ENCODE peak calls at places on chromosomes 3 and 15, in six cellular contexts. V, W, X, G, D and C are unnamed samples. For H3K27me3, the result is how much of the 10 kb centered on the place peaks cover.

GRCh38 chr15:77144492-77145070 is 73.7 kb upstream of the TSPAN3 start:
- DNase-seq in V (no peak), W (no peak), X (no peak), G (no peak), D (no peak), C (no peak)

GRCh38 chr3:111809196-111809595 is 49.9 kb upstream of the PHLDB2 start:
- DNase-seq in V (no peak), W (no peak), X (no peak), G (no peak), D (no peak), C (no peak)

GRCh38 chr15:28086175-28086703 is 12.9 kb downstream of the OCA2 start:
- DNase-seq in V (no peak), W (peak), X (no peak), G (no peak), D (peak), C (peak)

GRCh38 chr15:92117301-92117731 is 263.8 kb downstream of the SLCO3A1 start:
- DNase-seq in V (no peak), W (no peak), X (no peak), G (no peak), D (no peak), C (no peak)

GRCh38 chr3:66211779-66212178 is 9.0 kb upstream of the SLC25A26 start:
- DNase-seq in V (no peak), W (no peak), X (no peak), G (no peak), D (no peak), C (no peak)

GRCh38 chr15:65919353-65919752 is 50.1 kb downstream of the RAB11A start:
- DNase-seq in V (no peak), W (no peak), X (no peak), G (no peak), D (no peak), C (no peak)

GRCh38 chr3:33971055-33971454 is 172.6 kb downstream of the PDCD6IP start:
- DNase-seq in V (no peak), W (no peak), X (no peak), G (no peak), D (no peak), C (no peak)

GRCh38 chr3:119778811-119779210 is 3.1 kb upstream of the NR1I2 start:
- DNase-seq in V (no peak), W (no peak), X (no peak), G (no peak), D (no peak), C (no peak)

GRCh38 chr3:10509325-10509724 is 3.9 kb upstream of the ATP2B2 start:
- DNase-seq in V (no peak), W (no peak), X (no peak), G (no peak), D (no peak), C (no peak)

GRCh38 chr3:110667216-110667615 is 404.4 kb upstream of the NECTIN3 start:
- DNase-seq in V (no peak), W (no peak), X (no peak), G (no peak), D (no peak), C (no peak)

GRCh38 chr3:21390136-21390535 is 360.9 kb downstream of the ZNF385D start:
- DNase-seq in V (no peak), W (no peak), X (no peak), G (no peak), D (no peak), C (no peak)

GRCh38 chr15:29458361-29458760 is 188.7 kb upstream of the NSMCE3 start:
- DNase-seq in V (no peak), W (no peak), X (no peak), G (no peak), D (no peak), C (no peak)

GRCh38 chr15:29456255-29456654 is 186.6 kb upstream of the NSMCE3 start:
- DNase-seq in V (no peak), W (no peak), X (no peak), G (peak), D (no peak), C (no peak)

GRCh38 chr15:29457729-29458128 is 188.1 kb upstream of the NSMCE3 start:
- DNase-seq in V (no peak), W (no peak), X (no peak), G (peak), D (no peak), C (no peak)

GRCh38 chr15:29455530-29455929 is 185.9 kb upstream of the NSMCE3 start:
- DNase-seq in V (no peak), W (no peak), X (no peak), G (no peak), D (no peak), C (no peak)

GRCh38 chr15:29456964-29457363 is 187.3 kb upstream of the NSMCE3 start:
- DNase-seq in V (no peak), W (no peak), X (no peak), G (no peak), D (no peak), C (no peak)
- H3K27me3 ChIP-seq in V (under half), W (under half), X (under half), G (under half), D (under half), C (under half)

DNA sequence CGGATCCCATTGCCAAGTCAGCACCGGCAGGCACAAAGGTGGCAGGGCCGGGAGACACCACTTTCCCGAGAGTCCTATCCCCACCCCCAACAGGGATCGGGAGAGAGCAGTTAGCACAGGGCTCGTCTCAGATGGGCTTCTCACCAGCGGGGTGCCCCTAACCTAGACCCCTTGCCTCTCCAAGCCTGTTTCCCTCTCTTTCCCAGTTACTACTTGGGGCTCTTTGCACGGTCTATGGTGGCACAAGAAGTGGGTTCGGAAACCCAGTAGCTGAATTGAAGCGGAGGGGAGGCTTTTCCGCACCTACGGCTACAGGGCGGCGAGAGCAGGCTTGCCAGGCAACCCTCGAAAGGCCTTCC is 383 bp upstream of the EFCC1 start:
- DNase-seq in V (no peak), W (no peak), X (no peak), G (no peak), D (no peak), C (no peak)
- H3K27me3 ChIP-seq in V (under half), W (under half), X (half or more), G (under half), D (under half), C (under half)

GRCh38 chr3:193342551-193342950 is 36.0 kb downstream of the ATP13A5 start:
- DNase-seq in V (no peak), W (no peak), X (no peak), G (peak), D (no peak), C (no peak)
- H3K27me3 ChIP-seq in V (under half), W (under half), X (under half), G (under half), D (under half), C (under half)

DNA sequence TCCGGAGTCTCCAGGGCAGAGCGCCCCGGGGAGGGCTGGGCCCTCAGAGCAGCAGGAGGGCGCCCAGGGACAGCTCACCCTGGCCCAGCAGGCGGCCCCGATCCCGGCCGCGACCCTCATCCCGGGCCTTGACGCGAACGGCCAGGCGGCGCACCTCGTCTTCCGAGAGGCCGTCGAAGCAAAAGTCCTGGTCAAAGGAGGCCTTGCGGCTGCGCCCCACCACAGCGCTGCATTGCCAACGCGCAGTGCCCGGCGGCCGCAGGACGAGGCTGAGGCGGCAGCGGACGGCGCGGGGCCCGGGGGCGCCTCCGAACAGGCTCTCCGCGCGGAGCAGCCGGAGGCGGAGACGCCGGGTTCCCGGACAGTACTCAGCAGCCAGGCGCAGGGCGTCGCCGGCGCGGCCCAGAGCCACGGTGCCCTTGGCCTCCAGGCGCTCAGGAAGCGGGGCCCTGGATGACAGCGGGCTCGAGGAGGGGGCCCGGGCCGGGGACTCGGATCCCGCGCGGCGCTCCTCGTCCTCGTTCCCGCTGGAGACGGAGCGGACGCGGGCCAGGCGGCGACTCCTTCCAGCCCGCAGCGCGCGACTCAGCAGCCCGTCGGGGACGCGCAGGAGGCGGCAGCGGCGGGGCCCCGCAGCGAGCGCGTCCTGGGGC is 1.1 kb downstream of the C2CD4B start:
- DNase-seq in V (peak), W (no peak), X (no peak), G (no peak), D (no peak), C (no peak)
- H3K27me3 ChIP-seq in V (under half), W (under half), X (half or more), G (half or more), D (under half), C (under half)

GRCh38 chr15:88257311-88257901 is 867 bp upstream of the NTRK3 start:
- DNase-seq in V (peak), W (no peak), X (no peak), G (peak), D (no peak), C (no peak)
- H3K27me3 ChIP-seq in V (under half), W (under half), X (half or more), G (under half), D (under half), C (under half)

GRCh38 chr15:70187331-70187730 is 89.6 kb upstream of the TLE3 start:
- DNase-seq in V (no peak), W (no peak), X (no peak), G (no peak), D (no peak), C (no peak)

GRCh38 chr15:70182858-70183695 is 85.4 kb upstream of the TLE3 start:
- DNase-seq in V (no peak), W (no peak), X (no peak), G (no peak), D (no peak), C (no peak)

GRCh38 chr15:70185251-70185711 is 87.6 kb upstream of the TLE3 start:
- DNase-seq in V (no peak), W (no peak), X (no peak), G (no peak), D (no peak), C (no peak)

GRCh38 chr15:70188286-70188685 is 90.6 kb upstream of the TLE3 start:
- DNase-seq in V (no peak), W (no peak), X (no peak), G (no peak), D (no peak), C (no peak)

DNA sequence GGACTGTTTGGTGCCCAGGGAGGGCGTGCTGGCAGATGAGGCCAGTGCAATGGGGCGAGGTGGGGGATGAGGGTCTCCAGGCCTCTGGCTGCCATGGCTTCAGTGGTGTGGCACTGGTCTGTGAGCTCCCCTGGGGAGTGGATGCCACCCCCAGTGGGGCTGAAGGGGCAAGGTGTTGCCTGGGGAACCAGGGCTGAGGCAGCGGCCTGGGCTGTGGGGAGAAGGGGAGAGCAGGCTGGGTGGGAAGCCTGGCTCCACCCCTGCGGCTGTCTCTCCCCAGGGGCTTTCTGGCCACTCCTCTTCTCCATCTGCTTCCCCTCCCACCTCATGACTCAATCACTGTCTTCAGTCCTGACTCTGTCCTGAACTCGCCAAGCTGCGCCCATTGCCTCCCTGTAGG is 88.4 kb upstream of the TLE3 start:
- DNase-seq in V (peak), W (no peak), X (no peak), G (no peak), D (no peak), C (no peak)
- H3K27me3 ChIP-seq in V (under half), W (under half), X (under half), G (under half), D (half or more), C (under half)

GRCh38 chr3:181709537-181710279 is 2.0 kb upstream of the SOX2 start:
- DNase-seq in V (no peak), W (peak), X (no peak), G (peak), D (peak), C (peak)
- H3K27me3 ChIP-seq in V (under half), W (half or more), X (under half), G (half or more), D (under half), C (under half)

DNA sequence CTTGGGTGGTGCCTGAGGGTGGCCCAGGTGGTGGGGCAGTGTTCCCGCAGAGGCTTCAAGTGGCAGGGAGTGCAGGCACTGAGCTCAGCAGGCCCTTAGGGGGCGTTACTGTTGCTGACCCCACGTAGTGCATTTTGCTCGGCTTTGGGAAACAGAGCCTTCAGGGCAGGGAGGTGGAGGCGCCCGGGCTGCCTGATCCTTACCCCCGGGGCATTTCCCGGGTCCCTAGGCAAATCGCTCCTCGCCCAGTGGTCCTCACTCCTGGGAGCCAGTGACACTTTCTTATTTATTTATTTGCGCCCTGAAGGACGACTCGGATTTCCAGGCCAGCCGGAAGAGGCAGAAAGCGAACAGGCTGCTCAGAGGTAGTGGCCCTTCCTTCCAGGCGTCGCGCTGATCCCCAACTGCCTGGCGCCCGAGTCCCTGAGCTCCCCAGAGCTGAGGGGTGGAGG is 10.1 kb upstream of the FOXB1 start:
- DNase-seq in V (peak), W (no peak), X (no peak), G (no peak), D (no peak), C (no peak)
- H3K27me3 ChIP-seq in V (under half), W (half or more), X (half or more), G (half or more), D (half or more), C (under half)

GRCh38 chr3:138963161-138963560 is 16.1 kb downstream of the FOXL2NB start:
- DNase-seq in V (no peak), W (no peak), X (no peak), G (no peak), D (no peak), C (no peak)

GRCh38 chr3:138964264-138964663 is 17.2 kb downstream of the FOXL2NB start:
- DNase-seq in V (no peak), W (no peak), X (no peak), G (no peak), D (no peak), C (no peak)

GRCh38 chr3:138964923-138965322 is 17.9 kb downstream of the FOXL2NB start:
- DNase-seq in V (no peak), W (no peak), X (no peak), G (no peak), D (no peak), C (no peak)

DNA sequence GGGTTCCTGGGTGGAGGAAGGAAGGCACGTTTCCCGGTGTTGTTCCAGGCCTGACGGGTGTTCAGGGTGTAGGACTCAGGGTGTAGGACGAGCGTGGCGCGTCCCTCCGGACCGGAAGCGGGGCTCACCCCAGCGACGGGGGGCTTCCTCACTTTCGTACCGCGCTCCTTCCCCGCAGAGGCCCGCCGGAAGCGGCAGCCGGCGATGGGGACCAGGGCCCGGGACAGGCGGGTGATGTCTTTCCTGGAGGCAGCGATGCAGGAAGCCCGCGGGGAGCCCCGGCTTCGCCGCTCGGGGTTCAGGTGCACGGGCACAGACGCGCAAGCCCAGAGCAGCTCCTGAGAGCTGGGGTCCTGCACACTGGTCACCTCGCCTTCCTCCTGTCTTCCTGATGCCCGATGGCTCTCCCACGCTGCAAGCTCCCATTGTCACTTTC is 13.4 kb downstream of the FOXL2NB start:
- DNase-seq in V (peak), W (no peak), X (no peak), G (no peak), D (no peak), C (no peak)
- H3K27me3 ChIP-seq in V (under half), W (under half), X (under half), G (under half), D (under half), C (under half)